ENCODE peak calls at places on chromosomes 6 and 20, in nine cellular contexts. E, M, P, K, B, V, X, Y and W are unnamed samples.

GRCh38 chr6:31270788-31271640 is 878 bp downstream of the HLA-C start:
- DNase-seq in Y (peak; percentile 25), E (peak; percentile 89), X (peak; percentile 47), P (no peak), K (no peak), B (no peak), M (peak; percentile 47), V (peak; percentile 80), W (peak; percentile 82)

GRCh38 chr20:49559411-49560081 is 8.4 kb downstream of the PTGIS start:
- DNase-seq in P (no peak), Y (no peak), B (no peak), K (no peak), E (peak; percentile 7), X (no peak), V (peak; percentile 84), M (no peak), W (no peak)

GRCh38 chr20:6122111-6122872 is 538 bp downstream of the FERMT1 start:
- DNase-seq in E (peak; percentile 14), Y (peak; percentile 68), P (no peak), B (no peak), X (peak; percentile 45), K (no peak), V (no peak), M (peak; percentile 28), W (no peak)

GRCh38 chr6:136344420-136344819 is 54.8 kb upstream of the BCLAF1 start:
- DNase-seq in P (no peak), X (peak; percentile 86), V (no peak), B (no peak), E (no peak), M (peak; percentile 67), Y (no peak), K (no peak), W (no peak)

GRCh38 chr20:23193985-23194384 is 107.9 kb upstream of the CD93 start:
- DNase-seq in E (no peak), B (no peak), Y (no peak), P (no peak), M (no peak), V (no peak), X (no peak), K (peak; percentile 57), W (no peak)

GRCh38 chr6:132812255-132812732 is 2.1 kb upstream of the RPS12 start:
- DNase-seq in E (no peak), X (peak; percentile 66), V (no peak), M (peak; percentile 44), Y (no peak), B (no peak), K (peak; percentile 58), P (no peak), W (no peak)

GRCh38 chr6:159842035-159842434 is 42.0 kb downstream of the PNLDC1 start:
- DNase-seq in M (no peak), K (peak; percentile 65), V (no peak), E (no peak), B (peak; percentile 24), P (no peak), X (no peak), Y (no peak), W (no peak)

GRCh38 chr20:45518282-45518681 is 2.9 kb upstream of the SPINT3 start:
- DNase-seq in M (no peak), X (no peak), P (peak; percentile 76), K (no peak), B (no peak), Y (peak; percentile 56), E (no peak), V (no peak), W (no peak)

DNA sequence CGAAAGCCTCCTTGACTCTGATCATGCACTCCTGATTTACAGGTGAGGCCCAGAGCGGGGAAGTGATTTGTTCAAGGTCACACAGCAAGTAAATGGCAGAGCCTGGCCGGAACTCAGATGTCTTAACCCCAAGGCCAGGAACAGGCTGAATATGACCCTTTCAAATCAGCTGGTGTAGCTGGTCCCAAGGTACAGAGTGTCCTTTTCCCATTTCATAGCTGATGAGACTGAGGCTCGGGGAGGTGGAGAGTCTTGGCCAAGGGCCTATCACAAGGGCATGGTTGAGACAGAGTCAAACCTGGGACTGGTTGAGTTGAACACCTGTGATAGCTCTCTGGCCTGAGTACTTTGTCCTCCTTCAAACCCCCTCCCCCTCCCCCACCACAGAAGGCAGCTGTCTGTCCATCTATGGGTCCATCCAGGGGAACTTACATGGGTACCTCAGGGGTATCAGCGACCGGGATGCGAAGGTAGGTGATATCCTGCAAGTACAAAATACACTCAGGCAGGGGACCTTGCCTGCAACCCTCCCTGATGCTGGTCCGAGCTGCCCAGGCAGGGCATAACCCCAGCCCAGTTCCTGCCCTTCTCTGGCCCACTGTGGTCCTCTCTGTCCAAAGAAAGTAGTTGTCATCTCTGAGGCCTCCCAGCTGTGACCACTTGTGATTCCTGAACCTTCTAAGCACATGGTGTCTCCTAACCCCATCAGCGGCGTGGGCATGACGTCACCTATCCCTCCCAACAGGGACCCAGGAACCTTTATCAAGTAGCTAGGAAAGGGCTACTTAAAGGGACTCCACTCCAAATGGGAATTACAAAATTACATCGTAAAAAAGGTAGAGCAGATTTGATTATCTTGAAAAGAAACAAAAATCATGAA is 5.6 kb downstream of the DUSP15 start:
- DNase-seq in K (no peak), M (no peak), Y (no peak), V (no peak), X (no peak), B (no peak), E (no peak), P (no peak), W (no peak)
- H3K4me1 ChIP-seq in K (peaks cover 19% of the 10 kb centered on the region), M (no peaks in the 10 kb centered on the region), Y (peaks cover 8% of the 10 kb centered on the region), V (peaks cover 20% of the 10 kb centered on the region), X (peaks cover 2% of the 10 kb centered on the region), B (peaks cover 15% of the 10 kb centered on the region), E (peaks cover 19% of the 10 kb centered on the region), P (peaks cover 4% of the 10 kb centered on the region), W (peaks cover 28% of the 10 kb centered on the region)

GRCh38 chr6:116102856-116103255 is 2.2 kb downstream of the NT5DC1 start:
- DNase-seq in E (no peak), B (no peak), V (no peak), P (no peak), Y (no peak), K (no peak), M (no peak), X (no peak), W (no peak)

GRCh38 chr6:116101298-116101718 is 655 bp downstream of the NT5DC1 start:
- DNase-seq in V (peak; percentile 75), Y (peak; percentile 80), E (peak; percentile 86), K (peak; percentile 88), X (no peak), P (no peak), B (no peak), M (no peak), W (no peak)

GRCh38 chr6:116101790-116102189 is 1.1 kb downstream of the NT5DC1 start:
- DNase-seq in K (no peak), V (no peak), P (no peak), Y (no peak), X (no peak), M (no peak), E (no peak), B (no peak), W (no peak)

GRCh38 chr6:116099036-116099435 is 1.6 kb upstream of the NT5DC1 start:
- DNase-seq in X (no peak), K (no peak), E (no peak), Y (no peak), M (no peak), B (no peak), P (no peak), V (no peak), W (no peak)

GRCh38 chr6:116100419-116101297 is at the start of gene NT5DC1:
- DNase-seq in M (peak; percentile 80), K (peak; percentile 91), P (peak; percentile 73), B (peak; percentile 62), Y (peak; percentile 87), E (peak; percentile 92), X (peak; percentile 67), V (peak; percentile 72), W (peak; percentile 88)
- TF ChIP-seq POLR2A in M (peak; percentile 63), K (peak; percentile 89), P (no peak), B (peak; percentile 83), Y (peak; percentile 77), E (peak; percentile 82), X (no peak), V (no peak), W (no peak)

GRCh38 chr6:110415297-110415916 is at the start of gene DDO:
- DNase-seq in B (no peak), E (peak; percentile 52), X (peak; percentile 22), M (peak; percentile 10), P (peak; percentile 92), K (no peak), Y (peak; percentile 79), V (peak; percentile 83), W (peak; percentile 66)

GRCh38 chr6:110419028-110419739 is 3.8 kb upstream of the DDO start:
- DNase-seq in K (no peak), X (no peak), Y (no peak), V (no peak), E (no peak), M (no peak), P (no peak), B (no peak), W (no peak)

GRCh38 chr6:110412258-110412839 is 3.0 kb downstream of the DDO start:
- DNase-seq in K (peak; percentile 14), Y (no peak), P (no peak), M (no peak), X (no peak), E (no peak), B (no peak), V (no peak), W (no peak)

GRCh38 chr6:110410534-110410933 is 4.8 kb downstream of the DDO start:
- DNase-seq in V (no peak), M (no peak), X (no peak), K (no peak), E (no peak), B (no peak), Y (no peak), P (no peak), W (no peak)

DNA sequence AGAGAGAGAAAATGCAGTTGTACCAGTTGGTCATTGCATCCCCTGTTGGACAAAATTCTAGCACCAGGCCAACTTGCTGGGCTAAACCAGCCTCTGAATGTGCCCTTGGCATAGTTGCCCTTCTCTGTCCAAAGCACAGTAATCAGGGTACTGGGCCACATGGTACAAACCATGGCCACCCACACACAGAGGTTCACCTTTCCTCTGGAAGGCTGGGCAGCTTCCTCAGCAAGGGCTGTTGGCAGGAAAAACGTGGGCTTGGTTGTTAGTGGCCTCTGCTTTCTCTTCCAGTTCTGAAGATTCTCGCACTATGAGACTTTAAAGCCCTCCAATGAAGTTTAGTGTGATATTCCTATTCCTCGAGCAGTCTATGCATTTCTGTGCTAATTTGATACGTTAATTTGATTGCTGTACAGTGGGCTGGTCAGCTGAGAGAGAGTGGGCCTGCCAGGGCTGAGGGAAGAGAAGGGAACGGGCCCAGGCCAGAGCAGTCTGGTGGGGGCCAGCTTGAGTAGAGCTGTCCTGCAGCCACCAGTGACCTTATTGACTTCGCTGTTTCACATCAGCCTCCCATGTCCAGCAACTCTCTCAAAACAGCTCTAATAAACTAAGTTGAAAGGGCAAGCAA is 592 bp downstream of the DDO start:
- DNase-seq in B (no peak), P (no peak), E (no peak), K (no peak), M (no peak), X (no peak), Y (no peak), V (no peak), W (no peak)
- H3K4me3 ChIP-seq in B (no peak overlapping the region), P (peak overlapping the region; percentile 48), E (peak overlapping the region; percentile 37), K (no peak overlapping the region), M (no peak overlapping the region), X (no peak overlapping the region), Y (no peak overlapping the region), V (peak overlapping the region; percentile 27), W (peak overlapping the region; percentile 33)

DNA sequence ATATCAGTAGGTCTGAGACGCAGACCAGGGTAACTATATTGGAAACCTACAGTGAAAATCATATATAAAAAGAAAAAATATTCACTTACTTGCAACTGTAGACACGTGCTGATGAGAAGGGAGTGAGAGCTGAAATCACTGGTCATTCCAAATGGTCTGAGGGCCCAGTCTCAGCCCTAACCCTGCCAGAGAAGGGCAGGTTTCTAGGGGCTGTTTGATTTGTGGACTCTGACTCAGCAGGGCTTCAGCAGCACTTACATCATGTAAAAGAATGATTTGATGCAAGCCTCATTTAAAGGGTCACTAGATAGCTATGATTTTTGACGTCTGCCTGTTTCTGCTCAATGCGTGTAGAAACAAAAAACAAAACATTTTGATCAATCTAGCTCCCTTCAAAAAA is 307.4 kb downstream of the HIVEP2 start:
- DNase-seq in E (no peak), Y (no peak), P (no peak), M (no peak), K (no peak), B (no peak), V (no peak), X (peak; percentile 45), W (no peak)
- H3K4me1 ChIP-seq in E (no peaks in the 10 kb centered on the region), Y (no peaks in the 10 kb centered on the region), P (no peaks in the 10 kb centered on the region), M (no peaks in the 10 kb centered on the region), K (no peaks in the 10 kb centered on the region), B (no peaks in the 10 kb centered on the region), V (no peaks in the 10 kb centered on the region), X (no peaks in the 10 kb centered on the region), W (no peaks in the 10 kb centered on the region)